ENCODE peak calls at places on chromosome 20, in nine cellular contexts. J, D, H, Z, F, P, G, N and S are unnamed samples. For H3K9me3, the result is how much of the 10 kb centered on the place peaks cover.

GRCh38 chr20:10022615-10023014 is 12.2 kb upstream of the ANKEF1 start:
- DNase-seq in J (no peak), D (no peak), H (no peak), Z (no peak), F (no peak), P (no peak), G (no peak), N (no peak), S (no peak)

GRCh38 chr20:31699801-31700728 is 22.6 kb downstream of the BCL2L1 start:
- DNase-seq in J (no peak), D (no peak), H (no peak), Z (no peak), F (no peak), P (no peak), G (no peak), N (no peak), S (no peak)

GRCh38 chr20:58366866-58367265 is 22.2 kb upstream of the VAPB start:
- DNase-seq in J (no peak), D (no peak), H (no peak), Z (no peak), F (no peak), P (no peak), G (no peak), N (no peak), S (no peak)

GRCh38 chr20:62477669-62478450 is 2.1 kb upstream of the GATA5 start:
- DNase-seq in J (no peak), D (no peak), H (no peak), Z (no peak), F (no peak), P (no peak), G (no peak), N (no peak), S (no peak)

GRCh38 chr20:53331151-53331973 is 262.3 kb downstream of the ZNF217 start:
- DNase-seq in J (peak), D (no peak), H (no peak), Z (peak), F (no peak), P (no peak), G (peak), N (no peak), S (no peak)

GRCh38 chr20:12925214-12925755 is 83.5 kb upstream of the SPTLC3 start:
- DNase-seq in J (peak), D (peak), H (peak), Z (peak), F (no peak), P (peak), G (peak), N (no peak), S (no peak)

GRCh38 chr20:39939241-39939865 is 749.7 kb downstream of the MAFB start:
- DNase-seq in J (no peak), D (no peak), H (no peak), Z (no peak), F (no peak), P (no peak), G (no peak), N (no peak), S (no peak)

GRCh38 chr20:11718474-11719094 is 199.1 kb upstream of the BTBD3 start:
- DNase-seq in J (no peak), D (no peak), H (no peak), Z (no peak), F (no peak), P (no peak), G (no peak), N (no peak), S (no peak)

GRCh38 chr20:57062241-57062640 is 204.2 kb downstream of the BMP7 start:
- DNase-seq in J (no peak), D (no peak), H (no peak), Z (no peak), F (no peak), P (no peak), G (no peak), N (no peak), S (no peak)

GRCh38 chr20:51300104-51300503 is 242.4 kb downstream of the NFATC2 start:
- DNase-seq in J (no peak), D (no peak), H (no peak), Z (no peak), F (no peak), P (no peak), G (no peak), N (no peak), S (no peak)

GRCh38 chr20:37547912-37548311 is 20.2 kb upstream of the BLCAP start:
- DNase-seq in J (no peak), D (no peak), H (no peak), Z (no peak), F (no peak), P (no peak), G (no peak), N (no peak), S (no peak)

GRCh38 chr20:10467985-10468845 is 33.1 kb downstream of the SLX4IP start:
- DNase-seq in J (no peak), D (no peak), H (no peak), Z (no peak), F (no peak), P (no peak), G (no peak), N (no peak), S (no peak)

GRCh38 chr20:21515300-21516179 is 1.7 kb upstream of the NKX2-2 start:
- DNase-seq in J (no peak), D (no peak), H (no peak), Z (no peak), F (no peak), P (peak), G (no peak), N (no peak), S (no peak)

GRCh38 chr20:44581515-44581914 is 864 bp upstream of the PKIG start:
- DNase-seq in J (no peak), D (no peak), H (no peak), Z (no peak), F (no peak), P (no peak), G (no peak), N (no peak), S (no peak)

GRCh38 chr20:62303327-62304226 is 780 bp downstream of the ADRM1 start:
- DNase-seq in J (peak), D (peak), H (no peak), Z (no peak), F (no peak), P (peak), G (no peak), N (no peak), S (no peak)

GRCh38 chr20:38825901-38826625 is 20.6 kb downstream of the PPP1R16B start:
- DNase-seq in J (peak), D (no peak), H (no peak), Z (peak), F (no peak), P (no peak), G (no peak), N (no peak), S (no peak)

GRCh38 chr20:2740702-2741101 is 48.1 kb downstream of the EBF4 start:
- DNase-seq in J (no peak), D (no peak), H (no peak), Z (no peak), F (no peak), P (no peak), G (no peak), N (no peak), S (no peak)
- TF ChIP-seq CTCF in J (no peak), D (no peak), H (no peak), Z (no peak), F (no peak), P (no peak), G (no peak), N (no peak), S (no peak)

DNA sequence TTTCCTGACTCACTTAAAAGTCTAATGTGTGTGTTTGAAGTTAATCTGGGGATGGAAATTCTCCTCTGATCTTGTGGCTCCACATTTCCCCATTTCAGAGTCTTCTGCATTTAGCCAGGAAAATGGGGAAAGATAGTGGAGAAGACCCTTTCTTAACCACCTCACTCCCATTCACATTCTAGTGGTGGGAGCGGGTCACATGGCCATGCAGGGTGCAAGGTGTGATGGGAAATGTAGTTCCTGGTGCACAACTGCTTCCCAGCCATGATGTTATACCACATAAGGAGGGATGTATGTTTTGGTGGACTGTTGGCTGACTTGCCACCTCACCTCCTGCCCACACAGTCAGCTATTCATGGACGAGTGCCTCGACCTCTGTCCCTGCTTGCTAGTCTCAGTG is 61.8 kb downstream of the BANF2 start:
- DNase-seq in J (no peak), D (no peak), H (no peak), Z (peak), F (no peak), P (no peak), G (no peak), N (no peak), S (no peak)
- TF ChIP-seq POLR2A in J (no peak), D (no peak), H (no peak), Z (no peak), F (no peak), P (no peak), G (no peak), N (no peak), S (no peak)

DNA sequence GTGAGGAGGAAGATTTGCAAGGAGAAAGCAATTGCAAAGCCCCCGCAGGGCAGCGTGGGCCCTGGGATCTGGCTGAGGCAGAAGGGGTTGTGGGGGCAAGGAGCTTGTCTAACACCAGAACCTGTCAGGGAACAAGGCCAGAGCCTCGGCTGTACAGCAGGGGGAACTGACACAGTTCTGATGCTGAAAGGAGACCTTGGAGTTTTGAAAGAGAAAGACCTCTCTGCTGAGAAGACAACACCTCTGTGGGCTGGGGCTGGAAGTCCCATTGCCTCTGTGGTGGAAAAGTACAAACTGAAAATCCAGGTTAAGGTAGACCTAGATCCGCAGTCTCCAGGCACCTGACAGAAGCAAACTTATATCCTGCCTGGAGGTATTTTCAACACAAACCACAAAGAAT is 86.9 kb upstream of the CST7 start:
- DNase-seq in J (no peak), D (no peak), H (no peak), Z (no peak), F (no peak), P (no peak), G (no peak), N (no peak), S (no peak)
- H3K9me3 ChIP-seq in J (under half), D (under half), H (under half), Z (under half), F (under half), P (under half), G (under half), N (under half), S (under half)

DNA sequence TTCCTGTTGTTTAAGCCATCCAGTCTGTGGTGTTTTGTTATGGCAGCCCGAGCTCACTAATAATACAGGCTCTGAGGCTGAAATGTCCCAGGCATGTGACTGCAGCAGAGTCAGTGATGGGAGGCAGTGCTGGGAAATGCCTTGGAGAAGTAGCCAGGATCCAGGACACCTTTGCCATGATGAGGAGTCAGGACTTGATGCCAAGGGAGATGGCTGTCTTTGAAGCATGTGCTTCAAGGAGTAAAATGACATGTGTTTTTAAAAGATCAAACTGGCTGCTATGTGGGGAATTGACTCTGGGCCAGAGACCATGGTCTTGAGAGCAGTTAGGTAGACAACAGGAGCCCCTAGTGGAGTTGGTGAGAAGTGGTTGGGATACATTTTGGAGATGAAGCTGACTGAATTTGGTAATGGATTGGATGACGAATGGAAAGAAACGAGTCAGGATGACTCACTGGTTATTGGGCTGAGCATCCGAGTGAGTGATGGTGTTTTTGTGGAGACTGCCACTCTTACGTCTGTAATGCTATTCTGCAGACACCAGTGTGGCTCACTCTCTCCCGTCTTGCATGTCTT is 322.2 kb downstream of the PLCB1 start:
- DNase-seq in J (peak), D (no peak), H (no peak), Z (peak), F (no peak), P (no peak), G (no peak), N (no peak), S (no peak)
- TF ChIP-seq CTCF in J (no peak), D (no peak), H (no peak), Z (peak), F (no peak), P (peak), G (no peak), N (peak), S (no peak)

GRCh38 chr20:25059487-25059820 is 1.5 kb upstream of the ACSS1 start:
- DNase-seq in J (no peak), D (no peak), H (no peak), Z (no peak), F (no peak), P (no peak), G (no peak), N (peak), S (no peak)

GRCh38 chr20:25056601-25057233 is 1.2 kb downstream of the ACSS1 start:
- DNase-seq in J (no peak), D (no peak), H (no peak), Z (no peak), F (no peak), P (no peak), G (no peak), N (peak), S (no peak)

GRCh38 chr20:25057234-25058050 is 497 bp downstream of the ACSS1 start:
- DNase-seq in J (peak), D (peak), H (peak), Z (no peak), F (peak), P (peak), G (no peak), N (peak), S (peak)

GRCh38 chr20:25058797-25059486 is 1.0 kb upstream of the ACSS1 start:
- DNase-seq in J (no peak), D (peak), H (no peak), Z (no peak), F (peak), P (no peak), G (no peak), N (peak), S (peak)

DNA sequence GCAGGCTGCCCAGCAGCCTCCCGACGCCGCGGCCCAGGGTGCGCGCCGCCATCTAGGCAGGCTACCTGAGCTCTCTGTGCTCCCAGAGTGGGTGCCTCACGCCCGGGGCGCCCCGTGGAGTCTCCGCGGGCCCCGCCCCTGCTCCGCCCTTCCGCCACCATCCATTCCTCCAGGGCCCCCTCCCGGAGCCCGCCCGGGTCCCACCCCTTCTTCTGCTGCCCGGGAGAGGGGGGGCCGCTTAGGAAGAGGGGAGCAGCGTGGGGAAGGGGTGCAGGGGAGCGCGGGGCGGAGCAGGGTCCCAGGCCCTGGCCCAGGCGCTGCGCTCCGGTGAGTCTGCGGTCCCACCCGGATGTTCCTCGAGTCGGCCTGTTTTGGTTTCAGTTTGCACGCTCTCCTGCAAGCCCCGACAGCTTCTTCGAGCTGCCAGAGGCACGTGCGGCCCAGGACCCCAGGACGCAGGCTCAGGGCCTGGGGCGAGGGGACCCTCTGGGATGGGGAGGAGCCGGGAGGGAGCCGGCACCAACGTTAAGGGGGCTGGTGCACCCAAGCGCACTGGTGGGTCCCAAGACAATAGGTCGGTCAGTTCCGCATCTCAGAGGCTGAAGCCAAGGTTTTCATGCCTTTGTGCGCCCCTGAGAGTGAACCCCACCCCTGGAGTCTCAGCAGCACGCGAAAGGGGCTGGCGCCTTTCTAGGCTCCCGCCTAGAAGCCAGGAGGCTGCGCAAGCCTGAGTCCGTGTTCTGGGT is at the start of gene ACSS1:
- DNase-seq in J (peak), D (peak), H (peak), Z (no peak), F (peak), P (peak), G (no peak), N (peak), S (no peak)
- TF ChIP-seq POLR2A in J (peak), D (peak), H (no peak), Z (no peak), F (peak), P (no peak), G (peak), N (no peak), S (no peak)

GRCh38 chr20:63711085-63711645 is 3.3 kb downstream of the ZGPAT start:
- DNase-seq in J (no peak), D (no peak), H (no peak), Z (no peak), F (no peak), P (peak), G (no peak), N (no peak), S (peak)

GRCh38 chr20:63712191-63712590 is 4.4 kb downstream of the ZGPAT start:
- DNase-seq in J (no peak), D (no peak), H (no peak), Z (no peak), F (no peak), P (no peak), G (no peak), N (no peak), S (no peak)

GRCh38 chr20:63709149-63709527 is 1.3 kb downstream of the ZGPAT start:
- DNase-seq in J (no peak), D (no peak), H (no peak), Z (no peak), F (no peak), P (peak), G (no peak), N (no peak), S (peak)

GRCh38 chr20:63718996-63719395 is 11.2 kb downstream of the ZGPAT start:
- DNase-seq in J (no peak), D (no peak), H (no peak), Z (no peak), F (no peak), P (no peak), G (no peak), N (no peak), S (no peak)

DNA sequence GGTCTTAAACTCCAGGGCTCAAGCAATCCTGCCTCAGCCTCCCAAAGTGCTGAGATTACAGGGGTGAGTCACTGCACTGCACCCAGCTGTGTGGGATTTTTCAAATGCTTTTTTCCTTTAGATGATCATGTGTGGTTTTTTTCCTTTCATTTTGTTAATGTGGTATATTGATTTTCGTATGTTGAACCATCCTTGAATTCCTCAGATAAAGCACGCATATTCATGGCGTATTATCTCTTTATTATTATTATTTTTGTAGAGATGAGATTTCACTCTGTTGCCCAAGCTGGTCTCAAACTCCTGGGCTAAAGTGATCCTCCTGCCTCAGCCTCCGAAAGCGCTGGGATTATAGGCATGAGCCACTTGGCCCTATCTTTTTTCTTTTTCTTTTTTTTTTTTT is 7.0 kb downstream of the ZGPAT start:
- DNase-seq in J (no peak), D (no peak), H (no peak), Z (no peak), F (no peak), P (no peak), G (no peak), N (no peak), S (no peak)
- H3K9me3 ChIP-seq in J (under half), D (under half), H (under half), Z (under half), F (under half), P (under half), G (half or more), N (under half), S (under half)

GRCh38 chr20:48783533-48784272 is 44.1 kb downstream of the PREX1 start:
- DNase-seq in J (no peak), D (no peak), H (no peak), Z (no peak), F (no peak), P (no peak), G (no peak), N (no peak), S (no peak)
- TF ChIP-seq CTCF in J (no peak), D (no peak), H (no peak), Z (no peak), F (no peak), P (no peak), G (no peak), N (no peak), S (no peak)

DNA sequence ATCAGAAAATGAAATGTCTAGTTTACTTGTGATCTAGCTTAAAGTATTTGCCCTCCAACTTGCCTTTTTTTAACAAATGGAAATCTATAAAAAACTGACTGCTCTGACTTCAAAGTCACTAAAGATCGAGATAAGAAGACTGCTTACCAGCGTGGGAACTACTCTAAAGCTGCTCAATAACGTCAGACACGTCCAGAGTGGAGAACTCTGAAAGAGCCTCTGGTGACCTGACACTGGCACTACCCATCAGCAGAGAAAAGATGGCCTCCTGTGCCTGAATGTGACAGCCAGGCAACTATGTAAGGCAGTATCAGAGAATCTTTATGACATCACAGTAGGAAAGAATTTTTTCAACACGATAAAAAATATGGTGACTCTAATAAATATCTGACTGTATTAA is 202.1 kb upstream of the SHLD1 start:
- DNase-seq in J (no peak), D (no peak), H (no peak), Z (no peak), F (no peak), P (no peak), G (no peak), N (no peak), S (no peak)
- TF ChIP-seq POLR2A in J (no peak), D (no peak), H (no peak), Z (no peak), F (no peak), P (no peak), G (no peak), N (no peak), S (no peak)

DNA sequence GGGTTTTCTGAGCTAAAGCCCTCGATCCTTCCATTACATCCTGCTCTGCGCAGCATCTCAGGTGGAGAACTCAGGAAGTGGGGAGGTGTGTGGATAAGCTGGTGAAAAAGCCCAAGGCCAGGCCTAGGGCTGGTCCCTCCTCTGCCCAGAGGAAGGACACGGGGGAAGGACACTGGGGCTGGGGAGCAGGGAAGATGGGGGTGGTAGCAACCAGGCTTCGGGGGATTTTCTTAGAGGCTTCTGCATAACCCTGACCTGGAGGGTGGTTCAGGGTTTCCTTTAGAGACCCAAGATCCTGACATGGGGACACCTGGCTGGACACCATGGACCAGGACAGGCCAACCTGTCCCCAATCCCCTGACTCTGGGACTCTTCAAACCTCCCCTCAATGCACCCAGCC is 37.9 kb downstream of the SUN5 start:
- DNase-seq in J (no peak), D (no peak), H (no peak), Z (no peak), F (no peak), P (no peak), G (no peak), N (no peak), S (no peak)
- H3K9me3 ChIP-seq in J (under half), D (under half), H (under half), Z (under half), F (under half), P (under half), G (under half), N (under half), S (under half)

GRCh38 chr20:49753133-49753532 is 39.5 kb upstream of the B4GALT5 start:
- DNase-seq in J (no peak), D (no peak), H (no peak), Z (no peak), F (no peak), P (no peak), G (no peak), N (no peak), S (no peak)
- TF ChIP-seq CTCF in J (no peak), D (no peak), H (no peak), Z (no peak), F (no peak), P (no peak), G (no peak), N (no peak), S (no peak)